ENCODE peak calls at places on chromosome 22, in six cellular contexts. B, I, E, Z, A and N are unnamed samples.

GRCh38 chr22:48309115-48309705 is 1518.5 kb downstream of the BRD1 start:
- DNase-seq in Z (no peak), A (no peak), B (no peak), I (no peak), E (no peak), N (no peak)

GRCh38 chr22:29011868-29012428 is 49.7 kb downstream of the C22orf31 start:
- DNase-seq in Z (no peak), E (no peak), A (no peak), I (no peak), B (no peak), N (no peak)

GRCh38 chr22:40504285-40505249 is 132.0 kb downstream of the MRTFA start:
- DNase-seq in I (no peak), E (no peak), B (no peak), Z (no peak), A (no peak), N (no peak)

GRCh38 chr22:24244144-24244787 is 616 bp downstream of the GGT5 start:
- DNase-seq in Z (no peak), I (peak), A (no peak), E (no peak), B (no peak), N (no peak)

GRCh38 chr22:23269441-23270211 is 89.3 kb downstream of the BCR start:
- DNase-seq in A (no peak), B (no peak), I (no peak), Z (no peak), E (no peak), N (no peak)

GRCh38 chr22:28027453-28028448 is 108.7 kb upstream of the PITPNB start:
- DNase-seq in E (no peak), A (no peak), B (no peak), Z (no peak), I (peak), N (no peak)

GRCh38 chr22:35467788-35468187 is 67.8 kb downstream of the MCM5 start:
- DNase-seq in A (no peak), Z (peak), E (no peak), I (peak), B (no peak), N (no peak)

GRCh38 chr22:50016308-50016987 is 3.9 kb upstream of the IL17REL start:
- DNase-seq in B (peak), Z (no peak), E (no peak), A (no peak), I (no peak), N (no peak)

GRCh38 chr22:24588370-24588755 is 4.5 kb downstream of the LRRC75B start:
- DNase-seq in A (no peak), I (peak), B (peak), E (no peak), Z (peak), N (no peak)

GRCh38 chr22:48316245-48316875 is 1511.3 kb downstream of the BRD1 start:
- DNase-seq in B (no peak), I (no peak), A (no peak), Z (no peak), E (no peak), N (no peak)

GRCh38 chr22:29316429-29316828 is 932 bp upstream of the RASL10A start:
- DNase-seq in I (no peak), Z (no peak), B (peak), E (no peak), A (no peak), N (no peak)

DNA sequence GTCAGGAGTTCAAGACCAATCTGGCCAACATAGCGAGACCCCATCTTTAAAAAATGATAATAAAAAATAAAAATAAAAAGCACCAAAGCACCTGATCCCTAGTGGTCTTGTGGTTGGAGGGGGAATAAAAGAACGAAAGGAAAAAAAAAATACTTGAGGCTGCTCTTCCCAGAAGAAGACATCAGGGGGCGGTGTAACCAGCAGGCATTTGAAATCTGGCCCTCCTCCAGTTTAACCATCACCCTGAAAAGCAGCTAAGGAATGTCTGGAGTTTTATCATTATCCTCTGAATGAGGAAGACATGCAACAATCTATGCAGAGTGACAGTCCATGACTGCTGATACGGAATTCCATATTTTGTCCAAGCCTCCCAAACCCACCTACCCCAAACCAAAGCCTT is 5.6 kb upstream of the KCTD17 start:
- DNase-seq in I (no peak), Z (no peak), B (no peak), A (peak), E (peak), N (no peak)
- TF ChIP-seq CTCF in I (peak), Z (peak), B (no peak), A (peak), E (peak), N (peak)

DNA sequence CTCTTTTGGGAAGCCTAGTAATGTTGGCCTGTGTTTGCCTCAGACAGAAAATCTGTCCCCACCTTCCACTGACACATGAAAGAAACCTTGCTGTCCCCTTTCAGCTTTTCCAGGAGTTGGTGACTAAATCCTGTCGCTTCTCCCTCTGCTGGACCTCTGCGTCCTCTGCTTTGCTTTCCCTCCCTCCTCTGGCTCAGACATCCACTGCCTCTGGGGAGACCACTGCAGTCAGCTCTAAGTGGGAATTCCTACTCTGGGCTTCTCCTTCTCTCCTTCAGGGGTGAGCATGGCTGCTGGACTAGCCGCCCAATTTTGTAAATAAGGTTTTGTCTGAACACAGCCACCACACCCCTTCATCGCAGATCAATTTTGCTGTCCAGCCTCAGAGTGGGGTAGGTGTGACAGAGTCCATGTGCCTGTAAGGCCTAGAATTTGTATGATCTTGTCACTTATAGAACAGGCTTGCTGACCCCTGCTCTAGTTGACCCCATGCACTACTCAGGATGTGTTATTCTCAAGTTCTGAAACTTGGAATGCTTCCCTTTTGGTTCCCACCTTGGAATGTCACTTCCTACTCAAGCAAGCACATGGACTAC is 23.0 kb downstream of the LRRC74B start:
- DNase-seq in A (no peak), E (no peak), B (no peak), Z (no peak), I (no peak), N (no peak)
- TF ChIP-seq CTCF in A (no peak), E (no peak), B (no peak), Z (no peak), I (no peak), N (no peak)

DNA sequence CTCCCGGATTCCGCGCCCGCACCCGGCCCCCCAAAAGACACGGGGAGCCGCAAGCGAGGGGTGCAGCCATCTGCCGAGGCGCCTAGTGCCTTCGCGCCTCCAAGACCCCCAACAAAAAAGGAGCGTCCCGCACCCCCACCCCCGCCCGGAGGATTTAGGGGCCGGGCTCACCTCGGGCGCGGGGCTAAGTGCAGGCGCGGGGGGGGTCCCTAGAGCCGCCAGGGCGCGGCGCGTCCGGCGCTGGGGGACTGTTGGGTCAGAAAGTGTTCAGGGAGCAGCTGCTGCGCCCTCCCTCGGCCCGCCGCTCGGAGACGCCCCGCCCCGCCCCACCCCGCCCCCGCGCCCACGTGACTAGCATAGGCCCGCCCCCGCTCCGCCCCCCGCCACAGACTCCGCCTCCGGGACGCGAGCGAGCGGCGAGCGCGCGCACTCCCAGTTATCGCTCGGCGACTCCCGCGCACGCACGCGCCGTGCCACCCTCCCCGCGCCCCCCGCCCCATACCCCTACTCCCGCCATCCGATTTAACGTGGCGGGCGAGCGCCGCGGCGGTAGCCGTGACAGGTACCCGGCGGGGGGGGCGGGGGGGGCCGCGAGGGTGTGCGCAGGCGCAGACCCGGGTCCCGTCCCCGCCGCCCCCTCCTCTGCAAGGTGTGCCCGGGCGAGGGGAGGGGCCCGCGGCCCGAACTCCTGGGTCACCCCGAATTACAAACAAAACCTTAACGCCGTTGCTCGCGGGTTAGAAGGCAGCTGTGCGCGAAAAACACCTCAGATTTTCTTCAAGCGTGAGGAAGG is 56.2 kb downstream of the KCNJ4 start:
- DNase-seq in Z (peak), I (peak), A (peak), E (no peak), B (peak), N (no peak)
- TF ChIP-seq CTCF in Z (no peak), I (no peak), A (no peak), E (no peak), B (no peak), N (no peak)

GRCh38 chr22:46444390-46444854 is 93.0 kb downstream of the CELSR1 start:
- DNase-seq in E (no peak), B (no peak), I (no peak), Z (no peak), A (no peak), N (no peak)
- TF ChIP-seq CTCF in E (no peak), B (no peak), I (no peak), Z (no peak), A (no peak), N (no peak)

GRCh38 chr22:45550416-45550815 is 47.7 kb downstream of the FBLN1 start:
- DNase-seq in Z (no peak), B (no peak), I (no peak), A (no peak), E (no peak), N (no peak)

GRCh38 chr22:45550891-45551290 is 48.2 kb downstream of the FBLN1 start:
- DNase-seq in E (no peak), A (no peak), Z (no peak), I (no peak), B (no peak), N (no peak)

GRCh38 chr22:45549739-45550138 is 47.1 kb downstream of the FBLN1 start:
- DNase-seq in Z (no peak), I (no peak), B (no peak), A (no peak), E (no peak), N (no peak)

GRCh38 chr22:45548441-45548840 is 45.8 kb downstream of the FBLN1 start:
- DNase-seq in Z (no peak), E (no peak), B (no peak), A (no peak), I (no peak), N (no peak)

DNA sequence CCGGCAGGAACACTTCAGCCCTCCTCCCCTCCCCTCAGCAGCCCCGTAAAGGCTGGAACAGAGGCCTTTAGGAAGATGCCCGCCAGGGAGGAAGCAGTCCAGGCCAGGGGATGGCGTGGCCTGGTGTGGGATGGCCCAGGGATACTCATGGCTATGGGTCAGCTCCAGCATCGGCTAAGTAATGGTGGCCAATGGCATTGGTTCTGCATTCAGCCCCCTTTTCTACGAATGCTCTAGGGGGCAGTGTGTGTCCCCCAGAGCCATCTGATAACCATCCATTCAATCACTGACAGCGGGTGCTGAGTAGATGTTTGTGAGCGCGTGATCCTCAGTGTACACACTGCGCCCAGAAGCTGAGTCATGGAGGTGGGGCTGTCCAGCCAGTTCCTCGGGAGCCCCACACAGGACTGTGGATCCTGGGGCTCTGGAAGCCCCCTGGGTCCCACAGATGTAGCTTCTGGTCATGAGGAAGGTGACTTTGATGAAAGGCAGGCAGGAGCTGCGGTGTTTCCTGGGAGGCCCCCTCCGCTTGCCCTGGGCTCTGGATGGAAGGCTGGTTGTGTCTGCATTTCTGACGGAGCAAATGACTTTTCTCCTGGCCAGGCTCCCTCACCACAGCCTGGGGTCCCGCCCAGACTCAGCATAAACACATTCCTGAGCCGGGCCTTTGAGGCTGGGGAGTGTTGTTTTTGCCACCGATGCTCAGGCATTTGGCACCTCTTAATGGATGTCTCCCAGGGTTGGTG is 46.5 kb downstream of the FBLN1 start:
- DNase-seq in B (no peak), Z (no peak), I (no peak), A (peak), E (peak), N (no peak)
- TF ChIP-seq CTCF in B (no peak), Z (peak), I (no peak), A (peak), E (peak), N (peak)

GRCh38 chr22:20080776-20081654 is 974 bp downstream of the DGCR8 start:
- DNase-seq in I (peak), B (peak), A (peak), Z (peak), E (peak), N (no peak)

GRCh38 chr22:20083891-20084546 is 4.0 kb downstream of the DGCR8 start:
- DNase-seq in B (no peak), I (no peak), E (no peak), A (no peak), Z (no peak), N (no peak)

GRCh38 chr22:20085651-20086050 is 5.6 kb downstream of the DGCR8 start:
- DNase-seq in E (no peak), B (no peak), Z (no peak), I (no peak), A (no peak), N (no peak)

GRCh38 chr22:20084547-20085413 is 4.7 kb downstream of the DGCR8 start:
- DNase-seq in E (peak), A (no peak), B (no peak), I (peak), Z (no peak), N (no peak)

GRCh38 chr22:20083157-20083890 is 3.3 kb downstream of the DGCR8 start:
- DNase-seq in Z (no peak), A (no peak), B (no peak), E (no peak), I (no peak), N (no peak)
- TF ChIP-seq CTCF in Z (no peak), A (no peak), B (no peak), E (no peak), I (no peak), N (no peak)